ENCODE peak calls at places on chromosomes 11 and 22, in five cellular contexts. One of them, this sample, is unnamed. For H3K4me1, the result is how much of the 10 kb centered on the place peaks cover.

GRCh38 chr11:9858218-9858617 is 194.3 kb downstream of the SWAP70 start:
- DNase-seq in A549: peak
- DNase-seq in stomach: no peak
- DNase-seq in IMR-90: no peak
- DNase-seq in sigmoid colon: no peak
- DNase-seq in this sample: no peak

GRCh38 chr11:77501748-77502147 is 27.9 kb upstream of the PAK1 start:
- DNase-seq in A549: no peak
- DNase-seq in sigmoid colon: no peak
- DNase-seq in stomach: no peak
- DNase-seq in IMR-90: no peak
- DNase-seq in this sample: no peak

GRCh38 chr11:126862664-126863247 is 137.8 kb downstream of the KIRREL3 start:
- DNase-seq in sigmoid colon: no peak
- DNase-seq in stomach: no peak
- DNase-seq in A549: no peak
- DNase-seq in IMR-90: no peak
- DNase-seq in this sample: no peak

GRCh38 chr11:69803022-69803421 is 16.2 kb downstream of the FGF3 start:
- DNase-seq in IMR-90: no peak
- DNase-seq in stomach: no peak
- DNase-seq in sigmoid colon: no peak
- DNase-seq in A549: no peak
- DNase-seq in this sample: no peak

GRCh38 chr11:46489668-46490560 is 98.3 kb upstream of the CHRM4 start:
- DNase-seq in sigmoid colon: no peak
- DNase-seq in A549: peak
- DNase-seq in stomach: no peak
- DNase-seq in IMR-90: peak
- DNase-seq in this sample: no peak

GRCh38 chr11:45815747-45816146 is 10.8 kb downstream of the SLC35C1 start:
- DNase-seq in IMR-90: peak
- DNase-seq in A549: peak
- DNase-seq in sigmoid colon: peak
- DNase-seq in stomach: no peak
- DNase-seq in this sample: no peak

GRCh38 chr22:24433868-24434471 is 6.6 kb downstream of the ADORA2A start:
- DNase-seq in A549: no peak
- DNase-seq in stomach: no peak
- DNase-seq in IMR-90: peak
- DNase-seq in sigmoid colon: peak
- DNase-seq in this sample: peak

GRCh38 chr11:16191212-16191851 is 165.0 kb downstream of the SOX6 start:
- DNase-seq in stomach: no peak
- DNase-seq in sigmoid colon: no peak
- DNase-seq in A549: peak
- DNase-seq in IMR-90: peak
- DNase-seq in this sample: no peak

GRCh38 chr11:3231851-3232744 is at the start of gene MRGPRE:
- DNase-seq in stomach: no peak
- DNase-seq in A549: no peak
- DNase-seq in sigmoid colon: peak
- DNase-seq in IMR-90: no peak
- DNase-seq in this sample: peak

GRCh38 chr11:126282361-126282741 is 542 bp upstream of the TIRAP start:
- DNase-seq in A549: no peak
- DNase-seq in IMR-90: peak
- DNase-seq in sigmoid colon: peak
- DNase-seq in stomach: peak
- DNase-seq in this sample: peak

GRCh38 chr11:106424111-106424510 is 346.6 kb downstream of the AASDHPPT start:
- DNase-seq in stomach: no peak
- DNase-seq in A549: peak
- DNase-seq in IMR-90: peak
- DNase-seq in sigmoid colon: no peak
- DNase-seq in this sample: no peak

GRCh38 chr11:71112454-71112853 is 139.9 kb downstream of the SHANK2 start:
- DNase-seq in A549: no peak
- DNase-seq in stomach: no peak
- DNase-seq in IMR-90: no peak
- DNase-seq in sigmoid colon: no peak
- DNase-seq in this sample: no peak

GRCh38 chr11:116951762-116952161 is 114.3 kb upstream of the APOA1 start:
- DNase-seq in IMR-90: no peak
- DNase-seq in stomach: no peak
- DNase-seq in A549: no peak
- DNase-seq in sigmoid colon: no peak
- DNase-seq in this sample: no peak

GRCh38 chr11:121661796-121662508 is 209.2 kb upstream of the SORL1-AS1 start:
- DNase-seq in A549: no peak
- DNase-seq in sigmoid colon: no peak
- DNase-seq in IMR-90: peak
- DNase-seq in stomach: no peak
- DNase-seq in this sample: no peak

GRCh38 chr22:30371981-30372380 is 15.2 kb downstream of the CCDC157 start:
- DNase-seq in IMR-90: no peak
- DNase-seq in stomach: no peak
- DNase-seq in sigmoid colon: no peak
- DNase-seq in A549: no peak
- DNase-seq in this sample: no peak

GRCh38 chr11:5267033-5267563 is 2.6 kb downstream of the HBE1 start:
- DNase-seq in IMR-90: no peak
- DNase-seq in stomach: no peak
- DNase-seq in A549: no peak
- DNase-seq in sigmoid colon: no peak
- DNase-seq in this sample: no peak

GRCh38 chr11:65291613-65292012 is 23.1 kb upstream of the CDC42EP2 start:
- DNase-seq in sigmoid colon: no peak
- DNase-seq in A549: peak
- DNase-seq in IMR-90: peak
- DNase-seq in stomach: no peak
- DNase-seq in this sample: no peak

GRCh38 chr11:82080160-82080559 is 653.5 kb downstream of the FAM181B start:
- DNase-seq in stomach: no peak
- DNase-seq in A549: no peak
- DNase-seq in IMR-90: peak
- DNase-seq in sigmoid colon: no peak
- DNase-seq in this sample: no peak

GRCh38 chr11:73077454-73077853 is 64.7 kb downstream of the FCHSD2 start:
- DNase-seq in sigmoid colon: no peak
- DNase-seq in A549: no peak
- DNase-seq in stomach: no peak
- DNase-seq in IMR-90: peak
- DNase-seq in this sample: no peak

GRCh38 chr11:79421820-79422219 is 19.0 kb downstream of the TENM4 start:
- DNase-seq in stomach: no peak
- DNase-seq in sigmoid colon: no peak
- DNase-seq in IMR-90: no peak
- DNase-seq in A549: no peak
- DNase-seq in this sample: no peak

GRCh38 chr11:8691601-8692000 is 9.0 kb downstream of the RPL27A start:
- DNase-seq in sigmoid colon: no peak
- DNase-seq in stomach: no peak
- DNase-seq in A549: no peak
- DNase-seq in IMR-90: no peak
- DNase-seq in this sample: no peak

GRCh38 chr11:83326326-83326725 is 40.2 kb upstream of the CCDC90B start:
- DNase-seq in stomach: no peak
- DNase-seq in IMR-90: no peak
- DNase-seq in sigmoid colon: no peak
- DNase-seq in A549: no peak
- DNase-seq in this sample: no peak

GRCh38 chr11:102552447-102553200 is 22.1 kb upstream of the MMP7 start:
- DNase-seq in sigmoid colon: no peak
- DNase-seq in stomach: peak
- DNase-seq in A549: peak
- DNase-seq in IMR-90: peak
- DNase-seq in this sample: no peak

GRCh38 chr11:130037881-130038601 is 31.7 kb upstream of the APLP2 start:
- DNase-seq in sigmoid colon: no peak
- DNase-seq in A549: no peak
- DNase-seq in stomach: no peak
- DNase-seq in IMR-90: no peak
- DNase-seq in this sample: no peak

GRCh38 chr22:40334899-40335298 is 11.4 kb upstream of the ADSL start:
- DNase-seq in IMR-90: no peak
- DNase-seq in stomach: no peak
- DNase-seq in sigmoid colon: no peak
- DNase-seq in A549: no peak
- DNase-seq in this sample: no peak

GRCh38 chr11:70788247-70789022 is 390.1 kb downstream of the CTTN start:
- DNase-seq in A549: peak
- DNase-seq in stomach: no peak
- DNase-seq in sigmoid colon: no peak
- DNase-seq in IMR-90: peak
- DNase-seq in this sample: no peak

GRCh38 chr11:48034926-48035876 is 54.8 kb downstream of the PTPRJ start:
- DNase-seq in IMR-90: no peak
- DNase-seq in sigmoid colon: peak
- DNase-seq in stomach: peak
- DNase-seq in A549: no peak
- DNase-seq in this sample: no peak

GRCh38 chr11:48036011-48036410 is 55.7 kb downstream of the PTPRJ start:
- DNase-seq in stomach: no peak
- DNase-seq in A549: no peak
- DNase-seq in sigmoid colon: no peak
- DNase-seq in IMR-90: peak
- DNase-seq in this sample: no peak

GRCh38 chr11:48037709-48038468 is 57.5 kb downstream of the PTPRJ start:
- DNase-seq in A549: no peak
- DNase-seq in stomach: no peak
- DNase-seq in sigmoid colon: no peak
- DNase-seq in IMR-90: peak
- DNase-seq in this sample: no peak

GRCh38 chr11:48033918-48034341 is 53.6 kb downstream of the PTPRJ start:
- DNase-seq in sigmoid colon: no peak
- DNase-seq in stomach: no peak
- DNase-seq in IMR-90: no peak
- DNase-seq in A549: no peak
- DNase-seq in this sample: peak

GRCh38 chr11:48036466-48036865 is 56.1 kb downstream of the PTPRJ start:
- DNase-seq in stomach: no peak
- DNase-seq in sigmoid colon: no peak
- DNase-seq in IMR-90: peak
- DNase-seq in A549: no peak
- DNase-seq in this sample: no peak
- H3K4me1 ChIP-seq in stomach: under half
- H3K4me1 ChIP-seq in sigmoid colon: under half
- H3K4me1 ChIP-seq in IMR-90: under half
- H3K4me1 ChIP-seq in A549: half or more
- H3K4me1 ChIP-seq in this sample: under half

GRCh38 chr22:41528132-41528766 is 16.0 kb downstream of the POLR3H start:
- DNase-seq in IMR-90: no peak
- DNase-seq in sigmoid colon: no peak
- DNase-seq in stomach: no peak
- DNase-seq in A549: no peak
- DNase-seq in this sample: no peak

GRCh38 chr22:41526802-41527799 is 17.2 kb downstream of the POLR3H start:
- DNase-seq in IMR-90: peak
- DNase-seq in A549: peak
- DNase-seq in stomach: peak
- DNase-seq in sigmoid colon: peak
- DNase-seq in this sample: peak

GRCh38 chr22:41530612-41531421 is 13.5 kb downstream of the POLR3H start:
- DNase-seq in IMR-90: no peak
- DNase-seq in sigmoid colon: no peak
- DNase-seq in A549: no peak
- DNase-seq in stomach: no peak
- DNase-seq in this sample: no peak

GRCh38 chr22:41531422-41531727 is 12.9 kb downstream of the POLR3H start:
- DNase-seq in IMR-90: no peak
- DNase-seq in A549: no peak
- DNase-seq in stomach: no peak
- DNase-seq in sigmoid colon: no peak
- DNase-seq in this sample: no peak

GRCh38 chr22:41528938-41529561 is 15.2 kb downstream of the POLR3H start:
- DNase-seq in A549: no peak
- DNase-seq in IMR-90: no peak
- DNase-seq in stomach: no peak
- DNase-seq in sigmoid colon: no peak
- DNase-seq in this sample: no peak
- TF ChIP-seq POLR2A in A549: no peak
- TF ChIP-seq POLR2A in IMR-90: no peak
- TF ChIP-seq POLR2A in stomach: no peak
- TF ChIP-seq POLR2A in sigmoid colon: no peak
- TF ChIP-seq POLR2A in this sample: no peak

GRCh38 chr11:1863352-1864215 is 10.7 kb downstream of the LSP1 start:
- DNase-seq in A549: peak
- DNase-seq in stomach: peak
- DNase-seq in sigmoid colon: peak
- DNase-seq in IMR-90: peak
- DNase-seq in this sample: peak
- H3K27ac ChIP-seq in A549: peak
- H3K27ac ChIP-seq in stomach: peak
- H3K27ac ChIP-seq in sigmoid colon: peak
- H3K27ac ChIP-seq in IMR-90: peak
- H3K27ac ChIP-seq in this sample: no peak

DNA sequence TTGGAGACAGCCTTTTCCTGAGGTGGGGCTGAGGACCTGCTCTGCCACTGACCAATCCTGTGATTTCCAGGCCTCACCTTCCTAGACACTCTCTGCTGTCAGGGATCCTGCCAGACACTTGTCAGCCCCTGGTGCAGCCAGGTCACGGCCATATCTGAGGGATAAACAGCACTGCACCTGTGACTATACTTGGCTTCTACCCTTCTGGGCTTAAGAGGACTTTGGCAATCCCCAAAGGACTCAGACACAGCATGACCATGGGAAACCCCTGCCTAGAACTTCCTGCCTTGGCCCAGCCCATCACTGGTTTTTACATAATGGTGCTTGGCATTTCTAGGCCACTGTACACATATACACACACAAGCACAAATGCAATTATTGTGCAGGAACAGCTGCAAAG is 11.6 kb upstream of the OLFML1 start:
- DNase-seq in stomach: no peak
- DNase-seq in A549: no peak
- DNase-seq in sigmoid colon: no peak
- DNase-seq in IMR-90: no peak
- DNase-seq in this sample: no peak
- H3K4me1 ChIP-seq in stomach: under half
- H3K4me1 ChIP-seq in A549: under half
- H3K4me1 ChIP-seq in sigmoid colon: under half
- H3K4me1 ChIP-seq in IMR-90: under half
- H3K4me1 ChIP-seq in this sample: under half